ENCODE peak calls at places on chromosomes 6 and 20, in eight cellular contexts. A is NCI-H2081, K is aorta, G is mesenteric fat pad, D is nucleus accumbens, S is activated T-helper 1 cell treated with Interleukin-2 at 50 U/mL for 16 hours, M is HEK293T, F is T1000. C is an unnamed sample.

GRCh38 chr6:24721461-24722215 is 2.7 kb upstream of the C6orf62 start:
- DNase-seq in A (no peak), K (no peak), G (no peak), D (no peak), S (no peak), M (no peak), F (no peak), C (no peak)

GRCh38 chr6:4342407-4343137 is 207.2 kb upstream of the ECI2 start:
- DNase-seq in A (no peak), K (no peak), G (no peak), D (no peak), S (no peak), M (no peak), F (no peak), C (no peak)

GRCh38 chr6:116420341-116420740 is 40.8 kb upstream of the CALHM6 start:
- DNase-seq in A (no peak), K (no peak), G (no peak), D (no peak), S (no peak), M (no peak), F (no peak), C (no peak)

GRCh38 chr6:106085984-106086832 is at the start of gene PRDM1:
- DNase-seq in A (peak; percentile 62), K (peak; percentile 90), G (no peak), D (no peak), S (peak; percentile 65), M (peak; percentile 78), F (no peak), C (peak; percentile 50)

GRCh38 chr20:41228858-41229257 is 88.7 kb downstream of the ZHX3 start:
- DNase-seq in A (no peak), K (no peak), G (no peak), D (no peak), S (no peak), M (no peak), F (no peak), C (no peak)

GRCh38 chr6:121691126-121691540 is 255.7 kb downstream of the GJA1 start:
- DNase-seq in A (no peak), K (no peak), G (no peak), D (no peak), S (no peak), M (no peak), F (no peak), C (no peak)

GRCh38 chr6:151690768-151691562 is 116.5 kb upstream of the ESR1 start:
- DNase-seq in A (no peak), K (no peak), G (no peak), D (no peak), S (no peak), M (no peak), F (no peak), C (no peak)

GRCh38 chr6:45946352-45946751 is 69.3 kb downstream of the CLIC5 start:
- DNase-seq in A (no peak), K (no peak), G (no peak), D (no peak), S (no peak), M (peak; percentile 43), F (no peak), C (no peak)

GRCh38 chr6:124869412-124869811 is 92.8 kb upstream of the RNF217 start:
- DNase-seq in A (peak; percentile 10), K (no peak), G (no peak), D (no peak), S (no peak), M (no peak), F (no peak), C (no peak)

GRCh38 chr6:108767418-108768175 is 80.6 kb upstream of the ARMC2 start:
- DNase-seq in A (no peak), K (no peak), G (no peak), D (no peak), S (no peak), M (no peak), F (no peak), C (no peak)

GRCh38 chr6:89260310-89260709 is 43.2 kb upstream of the GABRR1 start:
- DNase-seq in A (no peak), K (no peak), G (no peak), D (no peak), S (no peak), M (no peak), F (no peak), C (no peak)

GRCh38 chr6:31620586-31621319 is at the start of gene PRRC2A:
- DNase-seq in A (peak; percentile 84), K (no peak), G (peak; percentile 97), D (peak; percentile 94), S (no peak), M (peak; percentile 74), F (no peak), C (no peak)

GRCh38 chr6:161882196-161882595 is 608.3 kb upstream of the AGPAT4 start:
- DNase-seq in A (no peak), K (no peak), G (no peak), D (no peak), S (no peak), M (no peak), F (no peak), C (no peak)

GRCh38 chr6:63307581-63308246 is 12.1 kb downstream of the LGSN start:
- DNase-seq in A (peak; percentile 49), K (no peak), G (no peak), D (no peak), S (no peak), M (peak; percentile 27), F (no peak), C (no peak)

GRCh38 chr6:79868098-79868722 is 79.1 kb downstream of the ELOVL4 start:
- DNase-seq in A (peak; percentile 88), K (no peak), G (no peak), D (no peak), S (no peak), M (peak; percentile 61), F (peak; percentile 48), C (no peak)

GRCh38 chr20:64233725-64234124 is 21.8 kb upstream of the PCMTD2 start:
- DNase-seq in A (no peak), K (peak; percentile 43), G (no peak), D (no peak), S (no peak), M (no peak), F (no peak), C (no peak)

GRCh38 chr6:14072084-14072483 is 45.5 kb upstream of the CD83 start:
- DNase-seq in A (no peak), K (no peak), G (no peak), D (no peak), S (no peak), M (no peak), F (no peak), C (no peak)

GRCh38 chr20:3047486-3048419 is 1.9 kb downstream of the MRPS26 start:
- DNase-seq in A (no peak), K (no peak), G (no peak), D (no peak), S (no peak), M (no peak), F (no peak), C (no peak)

GRCh38 chr6:11201015-11201414 is 31.5 kb downstream of the NEDD9 start:
- DNase-seq in A (no peak), K (no peak), G (no peak), D (no peak), S (no peak), M (no peak), F (no peak), C (no peak)

GRCh38 chr6:32622545-32623401 is 14.4 kb upstream of the HLA-DQA1 start:
- DNase-seq in A (no peak), K (no peak), G (no peak), D (no peak), S (no peak), M (peak; percentile 70), F (no peak), C (no peak)

GRCh38 chr6:36313628-36313895 is 23.1 kb downstream of the BNIP5 start:
- DNase-seq in A (no peak), K (no peak), G (no peak), D (no peak), S (no peak), M (no peak), F (no peak), C (no peak)

GRCh38 chr20:2889209-2889608 is 15.9 kb downstream of the PTPRA start:
- DNase-seq in A (no peak), K (no peak), G (no peak), D (no peak), S (no peak), M (no peak), F (no peak), C (no peak)

GRCh38 chr20:41138527-41139226 is 1.3 kb downstream of the PLCG1 start:
- DNase-seq in A (no peak), K (no peak), G (peak; percentile 77), D (no peak), S (peak; percentile 18), M (no peak), F (no peak), C (peak; percentile 53)

GRCh38 chr6:51028271-51028670 is 209.6 kb downstream of the TFAP2B start:
- DNase-seq in A (no peak), K (no peak), G (no peak), D (no peak), S (no peak), M (no peak), F (no peak), C (no peak)

GRCh38 chr6:36840471-36841461 is 1.5 kb upstream of the CPNE5 start:
- DNase-seq in A (no peak), K (peak; percentile 58), G (no peak), D (no peak), S (no peak), M (no peak), F (no peak), C (peak; percentile 56)

GRCh38 chr6:76843376-76843775 is 619.9 kb downstream of the HTR1B start:
- DNase-seq in A (no peak), K (no peak), G (no peak), D (no peak), S (no peak), M (no peak), F (no peak), C (no peak)

GRCh38 chr6:31559606-31559957 is 12.2 kb downstream of the NFKBIL1 start:
- DNase-seq in A (no peak), K (no peak), G (no peak), D (no peak), S (no peak), M (no peak), F (no peak), C (no peak)

GRCh38 chr20:56422131-56422823 is 10.2 kb downstream of the CASS4 start:
- DNase-seq in A (no peak), K (no peak), G (no peak), D (no peak), S (no peak), M (no peak), F (no peak), C (no peak)

GRCh38 chr6:142210606-142211005 is 63.5 kb downstream of the VTA1 start:
- DNase-seq in A (no peak), K (no peak), G (no peak), D (no peak), S (no peak), M (no peak), F (no peak), C (no peak)

GRCh38 chr6:129766959-129767728 is 57.2 kb upstream of the ARHGAP18 start:
- DNase-seq in A (peak; percentile 75), K (peak; percentile 51), G (no peak), D (no peak), S (peak; percentile 30), M (peak; percentile 66), F (peak; percentile 30), C (no peak)

GRCh38 chr6:40286721-40287120 is 300.4 kb downstream of the LRFN2 start:
- DNase-seq in A (no peak), K (no peak), G (no peak), D (no peak), S (no peak), M (no peak), F (no peak), C (no peak)

GRCh38 chr6:41723178-41723935 is 12.1 kb downstream of the TFEB start:
- DNase-seq in A (no peak), K (peak; percentile 94), G (peak; percentile 92), D (no peak), S (no peak), M (no peak), F (peak; percentile 72), C (peak; percentile 32)

GRCh38 chr20:14700641-14700965 is 363.2 kb upstream of the FLRT3 start:
- DNase-seq in A (no peak), K (no peak), G (no peak), D (no peak), S (no peak), M (no peak), F (no peak), C (no peak)

GRCh38 chr20:22993823-22994222 is 41.3 kb upstream of the SSTR4 start:
- DNase-seq in A (no peak), K (no peak), G (no peak), D (no peak), S (no peak), M (no peak), F (no peak), C (no peak)